ENCODE peak calls at places on chromosomes 4 and X, in ten cellular contexts. One of them, this sample, is unnamed.

GRCh38 chrX:139720136-139720535 is 12.2 kb upstream of the MCF2 start:
- DNase-seq in progenitor cell of endocrine pancreas: no peak
- DNase-seq in right lobe of liver: no peak
- DNase-seq in cardiac fibroblast: peak
- DNase-seq in endothelial cell: peak
- DNase-seq in MCF 10A: peak
- DNase-seq in MM.1S: no peak
- DNase-seq in foreskin fibroblast: peak
- DNase-seq in RWPE1: peak
- DNase-seq in endothelial cell of umbilical vein: peak
- DNase-seq in this sample: no peak

GRCh38 chr4:78020677-78021076 is 36.4 kb upstream of the FRAS1 start:
- DNase-seq in endothelial cell: no peak
- DNase-seq in cardiac fibroblast: no peak
- DNase-seq in endothelial cell of umbilical vein: no peak
- DNase-seq in right lobe of liver: no peak
- DNase-seq in progenitor cell of endocrine pancreas: no peak
- DNase-seq in MM.1S: no peak
- DNase-seq in foreskin fibroblast: no peak
- DNase-seq in RWPE1: no peak
- DNase-seq in MCF 10A: no peak
- DNase-seq in this sample: no peak

GRCh38 chr4:101020956-101021355 is 326.4 kb downstream of the PPP3CA start:
- DNase-seq in MM.1S: peak
- DNase-seq in RWPE1: peak
- DNase-seq in endothelial cell of umbilical vein: peak
- DNase-seq in cardiac fibroblast: peak
- DNase-seq in endothelial cell: no peak
- DNase-seq in right lobe of liver: no peak
- DNase-seq in progenitor cell of endocrine pancreas: no peak
- DNase-seq in foreskin fibroblast: peak
- DNase-seq in MCF 10A: peak
- DNase-seq in this sample: no peak

GRCh38 chr4:86670298-86670697 is 76.2 kb downstream of the PTPN13 start:
- DNase-seq in MM.1S: no peak
- DNase-seq in MCF 10A: no peak
- DNase-seq in endothelial cell of umbilical vein: no peak
- DNase-seq in RWPE1: no peak
- DNase-seq in right lobe of liver: no peak
- DNase-seq in foreskin fibroblast: no peak
- DNase-seq in cardiac fibroblast: no peak
- DNase-seq in progenitor cell of endocrine pancreas: no peak
- DNase-seq in endothelial cell: no peak
- DNase-seq in this sample: no peak

GRCh38 chr4:47413515-47413914 is 50.0 kb downstream of the COMMD8 start:
- DNase-seq in endothelial cell of umbilical vein: no peak
- DNase-seq in RWPE1: no peak
- DNase-seq in MCF 10A: no peak
- DNase-seq in endothelial cell: no peak
- DNase-seq in foreskin fibroblast: no peak
- DNase-seq in progenitor cell of endocrine pancreas: no peak
- DNase-seq in MM.1S: no peak
- DNase-seq in cardiac fibroblast: no peak
- DNase-seq in right lobe of liver: no peak
- DNase-seq in this sample: no peak

GRCh38 chrX:29359276-29359675 is 772.0 kb downstream of the IL1RAPL1 start:
- DNase-seq in endothelial cell of umbilical vein: no peak
- DNase-seq in right lobe of liver: no peak
- DNase-seq in cardiac fibroblast: no peak
- DNase-seq in foreskin fibroblast: no peak
- DNase-seq in progenitor cell of endocrine pancreas: no peak
- DNase-seq in MM.1S: no peak
- DNase-seq in MCF 10A: no peak
- DNase-seq in RWPE1: no peak
- DNase-seq in endothelial cell: no peak
- DNase-seq in this sample: no peak

GRCh38 chr4:124515591-124515990 is 196.9 kb downstream of the ANKRD50 start:
- DNase-seq in progenitor cell of endocrine pancreas: no peak
- DNase-seq in cardiac fibroblast: no peak
- DNase-seq in endothelial cell: no peak
- DNase-seq in endothelial cell of umbilical vein: no peak
- DNase-seq in RWPE1: no peak
- DNase-seq in foreskin fibroblast: no peak
- DNase-seq in MM.1S: no peak
- DNase-seq in MCF 10A: no peak
- DNase-seq in right lobe of liver: no peak
- DNase-seq in this sample: no peak

GRCh38 chrX:19334945-19335626 is 8.6 kb upstream of the PDHA1 start:
- DNase-seq in RWPE1: no peak
- DNase-seq in foreskin fibroblast: peak
- DNase-seq in endothelial cell: peak
- DNase-seq in cardiac fibroblast: peak
- DNase-seq in progenitor cell of endocrine pancreas: no peak
- DNase-seq in endothelial cell of umbilical vein: peak
- DNase-seq in right lobe of liver: no peak
- DNase-seq in MM.1S: peak
- DNase-seq in MCF 10A: peak
- DNase-seq in this sample: no peak

GRCh38 chr4:128835498-128836222 is 26.2 kb downstream of the JADE1 start:
- DNase-seq in cardiac fibroblast: no peak
- DNase-seq in progenitor cell of endocrine pancreas: no peak
- DNase-seq in MM.1S: no peak
- DNase-seq in MCF 10A: no peak
- DNase-seq in foreskin fibroblast: no peak
- DNase-seq in endothelial cell: no peak
- DNase-seq in right lobe of liver: peak
- DNase-seq in RWPE1: no peak
- DNase-seq in endothelial cell of umbilical vein: no peak
- DNase-seq in this sample: no peak

GRCh38 chrX:41350976-41351569 is 17.1 kb downstream of the DDX3X start:
- DNase-seq in right lobe of liver: no peak
- DNase-seq in MCF 10A: no peak
- DNase-seq in endothelial cell of umbilical vein: peak
- DNase-seq in MM.1S: no peak
- DNase-seq in progenitor cell of endocrine pancreas: no peak
- DNase-seq in endothelial cell: no peak
- DNase-seq in RWPE1: no peak
- DNase-seq in cardiac fibroblast: no peak
- DNase-seq in foreskin fibroblast: peak
- DNase-seq in this sample: no peak

GRCh38 chrX:93977641-93978040 is 303.6 kb downstream of the FAM133A start:
- DNase-seq in cardiac fibroblast: no peak
- DNase-seq in foreskin fibroblast: no peak
- DNase-seq in endothelial cell of umbilical vein: no peak
- DNase-seq in progenitor cell of endocrine pancreas: no peak
- DNase-seq in endothelial cell: no peak
- DNase-seq in MCF 10A: no peak
- DNase-seq in RWPE1: no peak
- DNase-seq in MM.1S: no peak
- DNase-seq in right lobe of liver: no peak
- DNase-seq in this sample: no peak

GRCh38 chrX:133364201-133364600 is 51.1 kb downstream of the GPC4 start:
- DNase-seq in MM.1S: no peak
- DNase-seq in foreskin fibroblast: no peak
- DNase-seq in MCF 10A: no peak
- DNase-seq in progenitor cell of endocrine pancreas: no peak
- DNase-seq in endothelial cell: no peak
- DNase-seq in endothelial cell of umbilical vein: no peak
- DNase-seq in right lobe of liver: no peak
- DNase-seq in cardiac fibroblast: peak
- DNase-seq in RWPE1: no peak
- DNase-seq in this sample: no peak

GRCh38 chr4:74112399-74113090 is 13.6 kb upstream of the CXCL2 start:
- DNase-seq in right lobe of liver: peak
- DNase-seq in progenitor cell of endocrine pancreas: no peak
- DNase-seq in MM.1S: no peak
- DNase-seq in MCF 10A: peak
- DNase-seq in cardiac fibroblast: peak
- DNase-seq in RWPE1: no peak
- DNase-seq in foreskin fibroblast: peak
- DNase-seq in endothelial cell of umbilical vein: peak
- DNase-seq in endothelial cell: no peak
- DNase-seq in this sample: no peak

GRCh38 chr4:139651282-139652194 is 14.1 kb upstream of the MGST2 start:
- DNase-seq in endothelial cell of umbilical vein: peak
- DNase-seq in progenitor cell of endocrine pancreas: peak
- DNase-seq in MCF 10A: peak
- DNase-seq in RWPE1: peak
- DNase-seq in right lobe of liver: peak
- DNase-seq in foreskin fibroblast: peak
- DNase-seq in endothelial cell: peak
- DNase-seq in MM.1S: peak
- DNase-seq in cardiac fibroblast: peak
- DNase-seq in this sample: no peak

GRCh38 chr4:139656614-139657486 is 8.8 kb upstream of the MGST2 start:
- DNase-seq in MM.1S: peak
- DNase-seq in endothelial cell: peak
- DNase-seq in RWPE1: peak
- DNase-seq in MCF 10A: peak
- DNase-seq in progenitor cell of endocrine pancreas: peak
- DNase-seq in cardiac fibroblast: peak
- DNase-seq in right lobe of liver: peak
- DNase-seq in foreskin fibroblast: peak
- DNase-seq in endothelial cell of umbilical vein: peak
- DNase-seq in this sample: no peak

GRCh38 chr4:139658185-139658584 is 7.4 kb upstream of the MGST2 start:
- DNase-seq in foreskin fibroblast: no peak
- DNase-seq in cardiac fibroblast: no peak
- DNase-seq in MM.1S: no peak
- DNase-seq in right lobe of liver: no peak
- DNase-seq in endothelial cell of umbilical vein: no peak
- DNase-seq in progenitor cell of endocrine pancreas: no peak
- DNase-seq in RWPE1: no peak
- DNase-seq in endothelial cell: no peak
- DNase-seq in MCF 10A: peak
- DNase-seq in this sample: no peak

GRCh38 chr4:139654516-139654915 is 11.1 kb upstream of the MGST2 start:
- DNase-seq in RWPE1: no peak
- DNase-seq in MCF 10A: no peak
- DNase-seq in right lobe of liver: no peak
- DNase-seq in MM.1S: no peak
- DNase-seq in cardiac fibroblast: no peak
- DNase-seq in endothelial cell: no peak
- DNase-seq in progenitor cell of endocrine pancreas: no peak
- DNase-seq in endothelial cell of umbilical vein: no peak
- DNase-seq in foreskin fibroblast: no peak
- DNase-seq in this sample: no peak

DNA sequence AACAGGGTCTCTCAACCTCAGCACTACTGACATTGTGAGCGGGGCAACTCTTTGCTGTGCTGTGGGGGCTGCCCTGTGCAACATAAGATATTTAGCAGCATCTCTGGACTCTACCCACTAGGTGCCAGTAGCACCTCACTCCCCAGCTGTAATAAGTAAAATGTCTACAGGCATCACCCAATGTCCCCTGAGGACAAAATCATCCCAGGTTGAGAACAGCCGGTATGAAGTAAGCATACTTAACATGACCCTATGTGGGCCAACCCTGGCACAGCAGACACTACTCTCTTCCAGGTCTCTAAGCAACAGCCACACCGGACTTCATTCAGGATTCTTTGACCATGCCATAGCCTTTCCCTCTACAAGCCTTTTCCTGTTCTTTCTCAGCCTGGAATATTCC is 10.5 kb upstream of the MGST2 start:
- DNase-seq in MCF 10A: peak
- DNase-seq in endothelial cell: peak
- DNase-seq in right lobe of liver: no peak
- DNase-seq in MM.1S: no peak
- DNase-seq in RWPE1: no peak
- DNase-seq in progenitor cell of endocrine pancreas: no peak
- DNase-seq in cardiac fibroblast: peak
- DNase-seq in endothelial cell of umbilical vein: peak
- DNase-seq in foreskin fibroblast: peak
- DNase-seq in this sample: no peak
- TF ChIP-seq CTCF in MCF 10A: peak
- TF ChIP-seq CTCF in endothelial cell: no peak
- TF ChIP-seq CTCF in right lobe of liver: peak
- TF ChIP-seq CTCF in MM.1S: peak
- TF ChIP-seq CTCF in RWPE1: peak
- TF ChIP-seq CTCF in progenitor cell of endocrine pancreas: peak
- TF ChIP-seq CTCF in cardiac fibroblast: peak
- TF ChIP-seq CTCF in endothelial cell of umbilical vein: peak
- TF ChIP-seq CTCF in foreskin fibroblast: peak
- TF ChIP-seq CTCF in this sample: peak

GRCh38 chr4:58732973-58733372 is 1622.8 kb upstream of the IGFBP7 start:
- DNase-seq in RWPE1: no peak
- DNase-seq in cardiac fibroblast: no peak
- DNase-seq in progenitor cell of endocrine pancreas: no peak
- DNase-seq in endothelial cell of umbilical vein: no peak
- DNase-seq in MCF 10A: peak
- DNase-seq in MM.1S: no peak
- DNase-seq in endothelial cell: no peak
- DNase-seq in foreskin fibroblast: no peak
- DNase-seq in right lobe of liver: no peak
- DNase-seq in this sample: no peak
- TF ChIP-seq CTCF in RWPE1: peak
- TF ChIP-seq CTCF in cardiac fibroblast: no peak
- TF ChIP-seq CTCF in progenitor cell of endocrine pancreas: peak
- TF ChIP-seq CTCF in endothelial cell of umbilical vein: no peak
- TF ChIP-seq CTCF in MCF 10A: peak
- TF ChIP-seq CTCF in MM.1S: peak
- TF ChIP-seq CTCF in endothelial cell: no peak
- TF ChIP-seq CTCF in foreskin fibroblast: no peak
- TF ChIP-seq CTCF in right lobe of liver: no peak
- TF ChIP-seq CTCF in this sample: peak

GRCh38 chrX:63506320-63506719 is 155.2 kb upstream of the SPIN4 start:
- DNase-seq in MCF 10A: peak
- DNase-seq in progenitor cell of endocrine pancreas: no peak
- DNase-seq in RWPE1: peak
- DNase-seq in endothelial cell: no peak
- DNase-seq in cardiac fibroblast: peak
- DNase-seq in endothelial cell of umbilical vein: peak
- DNase-seq in foreskin fibroblast: peak
- DNase-seq in right lobe of liver: no peak
- DNase-seq in MM.1S: peak
- DNase-seq in this sample: no peak
- TF ChIP-seq CTCF in MCF 10A: peak
- TF ChIP-seq CTCF in progenitor cell of endocrine pancreas: peak
- TF ChIP-seq CTCF in RWPE1: no peak
- TF ChIP-seq CTCF in endothelial cell: no peak
- TF ChIP-seq CTCF in cardiac fibroblast: no peak
- TF ChIP-seq CTCF in endothelial cell of umbilical vein: no peak
- TF ChIP-seq CTCF in foreskin fibroblast: peak
- TF ChIP-seq CTCF in right lobe of liver: peak
- TF ChIP-seq CTCF in MM.1S: peak
- TF ChIP-seq CTCF in this sample: peak

DNA sequence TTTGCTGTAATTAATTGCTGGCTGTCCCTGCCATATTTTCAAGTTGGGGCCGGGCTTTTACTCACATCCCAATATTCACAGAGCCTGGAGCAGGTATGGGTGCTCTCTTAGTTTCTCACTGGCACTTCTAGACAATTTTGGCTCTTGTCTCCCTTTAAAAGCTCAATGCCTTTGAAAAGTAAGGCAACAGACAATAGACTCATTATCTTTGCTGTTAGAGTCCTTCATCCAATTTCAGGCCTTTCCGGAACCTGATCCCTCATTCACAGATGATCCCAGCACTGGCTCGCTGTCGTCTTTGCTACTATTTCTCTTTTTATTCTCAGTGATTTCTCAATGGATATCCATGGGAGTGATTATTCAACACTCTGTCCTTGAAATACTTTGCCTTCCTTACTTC is 6.7 kb downstream of the ARSJ start:
- DNase-seq in foreskin fibroblast: no peak
- DNase-seq in right lobe of liver: no peak
- DNase-seq in progenitor cell of endocrine pancreas: no peak
- DNase-seq in MCF 10A: no peak
- DNase-seq in endothelial cell: no peak
- DNase-seq in RWPE1: no peak
- DNase-seq in endothelial cell of umbilical vein: no peak
- DNase-seq in MM.1S: no peak
- DNase-seq in cardiac fibroblast: no peak
- DNase-seq in this sample: no peak
- TF ChIP-seq CTCF in foreskin fibroblast: no peak
- TF ChIP-seq CTCF in right lobe of liver: no peak
- TF ChIP-seq CTCF in progenitor cell of endocrine pancreas: no peak
- TF ChIP-seq CTCF in MCF 10A: no peak
- TF ChIP-seq CTCF in endothelial cell: no peak
- TF ChIP-seq CTCF in RWPE1: no peak
- TF ChIP-seq CTCF in endothelial cell of umbilical vein: no peak
- TF ChIP-seq CTCF in MM.1S: no peak
- TF ChIP-seq CTCF in cardiac fibroblast: no peak
- TF ChIP-seq CTCF in this sample: no peak

This sample was measured in D721Med.